ENCODE peak calls at places on chromosomes 12 and 14, in five cellular contexts. One of them, this sample, is unnamed.

GRCh38 chr12:115571446-115571845 is 706.0 kb downstream of the MED13L start:
- DNase-seq in NT2/D1: no peak
- DNase-seq in GM12878: no peak
- DNase-seq in HepG2: no peak
- DNase-seq in H1: no peak
- DNase-seq in this sample: no peak

GRCh38 chr14:73887704-73888459 is 1.2 kb downstream of the ZNF410 start:
- DNase-seq in NT2/D1: no peak
- DNase-seq in GM12878: no peak
- DNase-seq in HepG2: peak
- DNase-seq in H1: no peak
- DNase-seq in this sample: no peak

GRCh38 chr12:74538491-74539258 is 1.0 kb downstream of the ATXN7L3B start:
- DNase-seq in NT2/D1: no peak
- DNase-seq in GM12878: no peak
- DNase-seq in HepG2: no peak
- DNase-seq in H1: no peak
- DNase-seq in this sample: peak

GRCh38 chr12:53211476-53212381 is 4.7 kb upstream of the ITGB7 start:
- DNase-seq in NT2/D1: no peak
- DNase-seq in GM12878: no peak
- DNase-seq in HepG2: no peak
- DNase-seq in H1: no peak
- DNase-seq in this sample: peak

GRCh38 chr14:75837151-75837787 is 144.5 kb downstream of the TGFB3 start:
- DNase-seq in NT2/D1: no peak
- DNase-seq in GM12878: no peak
- DNase-seq in HepG2: no peak
- DNase-seq in H1: no peak
- DNase-seq in this sample: no peak

GRCh38 chr12:114013601-114014345 is 47.6 kb upstream of the RBM19 start:
- DNase-seq in NT2/D1: peak
- DNase-seq in GM12878: no peak
- DNase-seq in HepG2: peak
- DNase-seq in H1: peak
- DNase-seq in this sample: peak

GRCh38 chr12:56721721-56722120 is 3.4 kb downstream of the NACA start:
- DNase-seq in NT2/D1: no peak
- DNase-seq in GM12878: no peak
- DNase-seq in HepG2: no peak
- DNase-seq in H1: no peak
- DNase-seq in this sample: no peak

GRCh38 chr14:99338313-99338712 is 66.3 kb upstream of the BCL11B start:
- DNase-seq in NT2/D1: no peak
- DNase-seq in GM12878: no peak
- DNase-seq in HepG2: no peak
- DNase-seq in H1: no peak
- DNase-seq in this sample: no peak

GRCh38 chr12:46839232-46839631 is 13.4 kb upstream of the SLC38A4 start:
- DNase-seq in NT2/D1: no peak
- DNase-seq in GM12878: no peak
- DNase-seq in HepG2: no peak
- DNase-seq in H1: no peak
- DNase-seq in this sample: no peak

GRCh38 chr14:21382886-21383847 is 652 bp downstream of the SUPT16H start:
- DNase-seq in NT2/D1: no peak
- DNase-seq in GM12878: no peak
- DNase-seq in HepG2: peak
- DNase-seq in H1: no peak
- DNase-seq in this sample: peak

GRCh38 chr14:92586001-92586947 is 72.7 kb downstream of the RIN3 start:
- DNase-seq in NT2/D1: no peak
- DNase-seq in GM12878: peak
- DNase-seq in HepG2: no peak
- DNase-seq in H1: no peak
- DNase-seq in this sample: no peak

GRCh38 chr14:53153702-53154112 is 584 bp upstream of the DDHD1 start:
- DNase-seq in NT2/D1: no peak
- DNase-seq in GM12878: no peak
- DNase-seq in HepG2: no peak
- DNase-seq in H1: no peak
- DNase-seq in this sample: no peak

GRCh38 chr12:94148841-94149780 is 734 bp downstream of the PLXNC1 start:
- DNase-seq in NT2/D1: no peak
- DNase-seq in GM12878: no peak
- DNase-seq in HepG2: no peak
- DNase-seq in H1: no peak
- DNase-seq in this sample: peak

GRCh38 chr12:62194616-62195015 is 65.6 kb upstream of the USP15 start:
- DNase-seq in NT2/D1: no peak
- DNase-seq in GM12878: no peak
- DNase-seq in HepG2: no peak
- DNase-seq in H1: no peak
- DNase-seq in this sample: no peak

GRCh38 chr12:179131-179884 is 34.6 kb downstream of the SLC6A12 start:
- DNase-seq in NT2/D1: no peak
- DNase-seq in GM12878: no peak
- DNase-seq in HepG2: no peak
- DNase-seq in H1: no peak
- DNase-seq in this sample: no peak

GRCh38 chr12:92063641-92064040 is 82.0 kb downstream of the BTG1 start:
- DNase-seq in NT2/D1: no peak
- DNase-seq in GM12878: no peak
- DNase-seq in HepG2: no peak
- DNase-seq in H1: no peak
- DNase-seq in this sample: no peak

GRCh38 chr14:91843437-91843836 is 23.9 kb downstream of the TC2N start:
- DNase-seq in NT2/D1: no peak
- DNase-seq in GM12878: no peak
- DNase-seq in HepG2: no peak
- DNase-seq in H1: no peak
- DNase-seq in this sample: no peak

GRCh38 chr12:103632554-103633216 is 45.6 kb downstream of the STAB2 start:
- DNase-seq in NT2/D1: peak
- DNase-seq in GM12878: peak
- DNase-seq in HepG2: peak
- DNase-seq in H1: peak
- DNase-seq in this sample: peak

GRCh38 chr12:125412506-125412905 is 347.3 kb downstream of the AACS start:
- DNase-seq in NT2/D1: no peak
- DNase-seq in GM12878: no peak
- DNase-seq in HepG2: no peak
- DNase-seq in H1: no peak
- DNase-seq in this sample: no peak

GRCh38 chr12:64451687-64452558 is at the start of gene TBK1:
- DNase-seq in NT2/D1: peak
- DNase-seq in GM12878: peak
- DNase-seq in HepG2: peak
- DNase-seq in H1: peak
- DNase-seq in this sample: peak

GRCh38 chr14:45253754-45254300 is 825 bp upstream of the MIS18BP1 start:
- DNase-seq in NT2/D1: no peak
- DNase-seq in GM12878: no peak
- DNase-seq in HepG2: no peak
- DNase-seq in H1: no peak
- DNase-seq in this sample: no peak

GRCh38 chr12:66144796-66145754 is 14.5 kb upstream of the LLPH start:
- DNase-seq in NT2/D1: peak
- DNase-seq in GM12878: no peak
- DNase-seq in HepG2: peak
- DNase-seq in H1: no peak
- DNase-seq in this sample: peak

GRCh38 chr14:69238883-69239282 is 21.1 kb upstream of the GALNT16 start:
- DNase-seq in NT2/D1: no peak
- DNase-seq in GM12878: no peak
- DNase-seq in HepG2: no peak
- DNase-seq in H1: no peak
- DNase-seq in this sample: no peak

GRCh38 chr12:9387450-9387849 is 179.3 kb upstream of the PZP start:
- DNase-seq in NT2/D1: no peak
- DNase-seq in GM12878: no peak
- DNase-seq in HepG2: no peak
- DNase-seq in H1: no peak
- DNase-seq in this sample: no peak

GRCh38 chr14:67955241-67955640 is 135.7 kb downstream of the RAD51B start:
- DNase-seq in NT2/D1: no peak
- DNase-seq in GM12878: no peak
- DNase-seq in HepG2: no peak
- DNase-seq in H1: no peak
- DNase-seq in this sample: no peak

GRCh38 chr12:42309996-42310395 is 15.9 kb downstream of the ZCRB1 start:
- DNase-seq in NT2/D1: no peak
- DNase-seq in GM12878: no peak
- DNase-seq in HepG2: no peak
- DNase-seq in H1: no peak
- DNase-seq in this sample: no peak

GRCh38 chr12:40056357-40056756 is 49.5 kb downstream of the SLC2A13 start:
- DNase-seq in NT2/D1: no peak
- DNase-seq in GM12878: no peak
- DNase-seq in HepG2: no peak
- DNase-seq in H1: no peak
- DNase-seq in this sample: no peak

GRCh38 chr14:78403278-78403815 is 233.2 kb downstream of the NRXN3 start:
- DNase-seq in NT2/D1: no peak
- DNase-seq in GM12878: peak
- DNase-seq in HepG2: no peak
- DNase-seq in H1: no peak
- DNase-seq in this sample: no peak
- TF ChIP-seq SUZ12 in NT2/D1: no peak
- TF ChIP-seq SUZ12 in GM12878: no peak
- TF ChIP-seq SUZ12 in HepG2: no peak
- TF ChIP-seq SUZ12 in H1: no peak
- TF ChIP-seq SUZ12 in this sample: no peak

GRCh38 chr12:107320031-107320928 is 226.9 kb upstream of the CRY1 start:
- DNase-seq in NT2/D1: no peak
- DNase-seq in GM12878: no peak
- DNase-seq in HepG2: peak
- DNase-seq in H1: no peak
- DNase-seq in this sample: peak

GRCh38 chr12:107325075-107325474 is 231.7 kb upstream of the CRY1 start:
- DNase-seq in NT2/D1: no peak
- DNase-seq in GM12878: no peak
- DNase-seq in HepG2: no peak
- DNase-seq in H1: no peak
- DNase-seq in this sample: no peak

GRCh38 chr12:107319536-107320030 is 226.2 kb upstream of the CRY1 start:
- DNase-seq in NT2/D1: no peak
- DNase-seq in GM12878: no peak
- DNase-seq in HepG2: no peak
- DNase-seq in H1: no peak
- DNase-seq in this sample: peak

GRCh38 chr12:107320929-107321618 is 227.7 kb upstream of the CRY1 start:
- DNase-seq in NT2/D1: no peak
- DNase-seq in GM12878: no peak
- DNase-seq in HepG2: no peak
- DNase-seq in H1: no peak
- DNase-seq in this sample: no peak

GRCh38 chr12:107322063-107322462 is 228.7 kb upstream of the CRY1 start:
- DNase-seq in NT2/D1: no peak
- DNase-seq in GM12878: no peak
- DNase-seq in HepG2: no peak
- DNase-seq in H1: no peak
- DNase-seq in this sample: no peak
- TF ChIP-seq SUZ12 in NT2/D1: no peak
- TF ChIP-seq SUZ12 in GM12878: no peak
- TF ChIP-seq SUZ12 in HepG2: no peak
- TF ChIP-seq SUZ12 in H1: no peak
- TF ChIP-seq SUZ12 in this sample: no peak

GRCh38 chr12:104667139-104667538 is 210.4 kb downstream of the CHST11 start:
- DNase-seq in NT2/D1: no peak
- DNase-seq in GM12878: no peak
- DNase-seq in HepG2: no peak
- DNase-seq in H1: no peak
- DNase-seq in this sample: no peak

GRCh38 chr12:104670439-104671406 is 214.0 kb downstream of the CHST11 start:
- DNase-seq in NT2/D1: no peak
- DNase-seq in GM12878: peak
- DNase-seq in HepG2: no peak
- DNase-seq in H1: no peak
- DNase-seq in this sample: no peak

GRCh38 chr12:104669851-104670337 is 213.1 kb downstream of the CHST11 start:
- DNase-seq in NT2/D1: no peak
- DNase-seq in GM12878: peak
- DNase-seq in HepG2: no peak
- DNase-seq in H1: no peak
- DNase-seq in this sample: no peak

GRCh38 chr12:104668274-104668718 is 211.5 kb downstream of the CHST11 start:
- DNase-seq in NT2/D1: no peak
- DNase-seq in GM12878: no peak
- DNase-seq in HepG2: no peak
- DNase-seq in H1: no peak
- DNase-seq in this sample: no peak

GRCh38 chr12:104669057-104669770 is 212.5 kb downstream of the CHST11 start:
- DNase-seq in NT2/D1: no peak
- DNase-seq in GM12878: no peak
- DNase-seq in HepG2: no peak
- DNase-seq in H1: no peak
- DNase-seq in this sample: peak
- TF ChIP-seq SUZ12 in NT2/D1: no peak
- TF ChIP-seq SUZ12 in GM12878: no peak
- TF ChIP-seq SUZ12 in HepG2: no peak
- TF ChIP-seq SUZ12 in H1: no peak
- TF ChIP-seq SUZ12 in this sample: no peak

GRCh38 chr12:105219261-105220018 is 16.5 kb downstream of the APPL2 start:
- DNase-seq in NT2/D1: no peak
- DNase-seq in GM12878: no peak
- DNase-seq in HepG2: no peak
- DNase-seq in H1: no peak
- DNase-seq in this sample: no peak

GRCh38 chr12:105221588-105222325 is 14.2 kb downstream of the APPL2 start:
- DNase-seq in NT2/D1: no peak
- DNase-seq in GM12878: no peak
- DNase-seq in HepG2: no peak
- DNase-seq in H1: no peak
- DNase-seq in this sample: no peak

GRCh38 chr12:105220929-105221290 is 15.1 kb downstream of the APPL2 start:
- DNase-seq in NT2/D1: no peak
- DNase-seq in GM12878: no peak
- DNase-seq in HepG2: no peak
- DNase-seq in H1: no peak
- DNase-seq in this sample: no peak

GRCh38 chr12:105220150-105220928 is 15.6 kb downstream of the APPL2 start:
- DNase-seq in NT2/D1: no peak
- DNase-seq in GM12878: no peak
- DNase-seq in HepG2: no peak
- DNase-seq in H1: no peak
- DNase-seq in this sample: no peak

DNA sequence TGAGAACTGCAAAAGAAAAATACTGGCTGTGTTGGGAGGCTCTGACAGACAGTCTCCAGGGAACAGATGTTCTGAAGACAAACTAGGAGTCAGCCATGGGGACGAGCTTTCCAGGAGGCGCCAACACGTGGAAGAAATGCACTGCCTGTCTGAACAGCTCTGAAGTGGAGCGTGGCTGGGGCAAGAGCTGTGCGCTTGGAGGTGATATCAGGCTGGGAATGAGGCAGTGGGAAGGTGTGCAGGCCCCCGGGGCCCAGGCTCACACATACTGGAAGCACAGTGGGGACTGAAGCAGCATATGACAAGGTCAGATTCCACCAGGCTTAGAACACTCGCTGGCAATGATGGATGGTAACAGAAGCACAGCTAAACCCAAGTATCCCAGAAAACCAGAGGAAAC is 17.5 kb downstream of the APPL2 start:
- DNase-seq in NT2/D1: no peak
- DNase-seq in GM12878: no peak
- DNase-seq in HepG2: no peak
- DNase-seq in H1: no peak
- DNase-seq in this sample: no peak
- TF ChIP-seq SUZ12 in NT2/D1: no peak
- TF ChIP-seq SUZ12 in GM12878: no peak
- TF ChIP-seq SUZ12 in HepG2: no peak
- TF ChIP-seq SUZ12 in H1: no peak
- TF ChIP-seq SUZ12 in this sample: no peak

This sample was measured in HEK293T.